ENCODE peak calls at places on chromosomes 5 and 9, in eight cellular contexts. P is astrocyte of the cerebellum; A is KG1; B is mesothelial cell of epicardium; Y is activated T-cell treated with anti-CD3 and anti-CD28 coated beads for 24 hours; W is ovary; R is NCI-H1092 treated with DMSO at 0.1 percent for 48 hours; C is activated CD8-positive, alpha-beta memory T cell treated with anti-CD3 and anti-CD28 coated beads, Interleukin-2, amount 50 U/mL, for 4 hours. Z is an unnamed sample.

GRCh38 chr9:27088981-27089380 is 20.0 kb upstream of the TEK start:
- DNase-seq in P (no peak), A (no peak), B (no peak), Y (no peak), W (no peak), R (no peak), C (no peak), Z (no peak)

GRCh38 chr9:105141448-105142101 is 102.9 kb upstream of the SLC44A1 start:
- DNase-seq in P (no peak), A (no peak), B (no peak), Y (no peak), W (no peak), R (no peak), C (no peak), Z (no peak)

GRCh38 chr9:97557606-97558095 is 56.2 kb downstream of the TMOD1 start:
- DNase-seq in P (no peak), A (no peak), B (no peak), Y (no peak), W (peak), R (peak), C (no peak), Z (peak)

GRCh38 chr5:89128930-89129625 is 246.1 kb upstream of the MEF2C start:
- DNase-seq in P (no peak), A (no peak), B (no peak), Y (no peak), W (no peak), R (no peak), C (no peak), Z (no peak)

GRCh38 chr9:126147620-126148522 is 178.8 kb upstream of the MVB12B start:
- DNase-seq in P (no peak), A (no peak), B (peak), Y (no peak), W (no peak), R (no peak), C (no peak), Z (no peak)

GRCh38 chr5:1792842-1793266 is 6.8 kb downstream of the MRPL36 start:
- DNase-seq in P (peak), A (peak), B (no peak), Y (peak), W (no peak), R (no peak), C (peak), Z (no peak)

GRCh38 chr9:98190757-98191105 is 1.7 kb downstream of the CORO2A start:
- DNase-seq in P (no peak), A (no peak), B (no peak), Y (no peak), W (no peak), R (no peak), C (no peak), Z (no peak)

GRCh38 chr9:111362526-111362925 is 32.5 kb upstream of the OR2K2 start:
- DNase-seq in P (no peak), A (no peak), B (no peak), Y (no peak), W (no peak), R (no peak), C (no peak), Z (no peak)

GRCh38 chr5:64939772-64940510 is 171.2 kb downstream of the CWC27 start:
- DNase-seq in P (no peak), A (no peak), B (no peak), Y (no peak), W (peak), R (no peak), C (no peak), Z (no peak)

GRCh38 chr9:125600194-125600593 is 106.8 kb downstream of the MAPKAP1 start:
- DNase-seq in P (no peak), A (no peak), B (no peak), Y (no peak), W (no peak), R (no peak), C (no peak), Z (no peak)

GRCh38 chr9:71636143-71636839 is 132.0 kb downstream of the CEMIP2 start:
- DNase-seq in P (no peak), A (no peak), B (no peak), Y (no peak), W (no peak), R (no peak), C (no peak), Z (no peak)

GRCh38 chr9:13750061-13750460 is 470.6 kb upstream of the MPDZ start:
- DNase-seq in P (peak), A (no peak), B (no peak), Y (no peak), W (no peak), R (no peak), C (no peak), Z (no peak)

GRCh38 chr5:157369507-157369906 is 90.5 kb upstream of the NIPAL4 start:
- DNase-seq in P (no peak), A (no peak), B (no peak), Y (no peak), W (no peak), R (no peak), C (no peak), Z (no peak)

GRCh38 chr5:85132269-85132668 is 747.6 kb upstream of the EDIL3 start:
- DNase-seq in P (peak), A (no peak), B (no peak), Y (no peak), W (no peak), R (no peak), C (no peak), Z (no peak)

GRCh38 chr9:75642522-75642921 is 248.0 kb upstream of the PCSK5 start:
- DNase-seq in P (no peak), A (no peak), B (no peak), Y (no peak), W (no peak), R (no peak), C (no peak), Z (no peak)

GRCh38 chr9:38309324-38310195 is 82.9 kb upstream of the ALDH1B1 start:
- DNase-seq in P (peak), A (no peak), B (no peak), Y (no peak), W (no peak), R (no peak), C (no peak), Z (no peak)

GRCh38 chr5:99119326-99119725 is 190.5 kb upstream of the CHD1 start:
- DNase-seq in P (no peak), A (no peak), B (no peak), Y (no peak), W (no peak), R (no peak), C (no peak), Z (no peak)

GRCh38 chr5:178785999-178786398 is 55.5 kb upstream of the ZNF354A start:
- DNase-seq in P (no peak), A (no peak), B (no peak), Y (no peak), W (no peak), R (no peak), C (no peak), Z (no peak)

GRCh38 chr5:88405783-88406182 is 137.1 kb upstream of the TMEM161B start:
- DNase-seq in P (no peak), A (no peak), B (no peak), Y (no peak), W (no peak), R (no peak), C (no peak), Z (no peak)

GRCh38 chr9:4741365-4742031 is 496 bp upstream of the AK3 start:
- DNase-seq in P (no peak), A (no peak), B (peak), Y (no peak), W (no peak), R (peak), C (peak), Z (peak)

GRCh38 chr5:146906803-146907202 is 28.2 kb upstream of the PPP2R2B start:
- DNase-seq in P (no peak), A (no peak), B (no peak), Y (no peak), W (no peak), R (no peak), C (no peak), Z (no peak)

GRCh38 chr5:141465351-141465750 is 10.4 kb upstream of the PCDHGC3 start:
- DNase-seq in P (no peak), A (no peak), B (no peak), Y (no peak), W (no peak), R (no peak), C (no peak), Z (no peak)

GRCh38 chr5:178248750-178249149 is 16.1 kb upstream of the PHYKPL start:
- DNase-seq in P (no peak), A (no peak), B (no peak), Y (no peak), W (no peak), R (no peak), C (no peak), Z (no peak)

GRCh38 chr9:128704356-128704670 is 2.0 kb downstream of the PKN3 start:
- DNase-seq in P (no peak), A (no peak), B (no peak), Y (no peak), W (no peak), R (no peak), C (no peak), Z (no peak)

GRCh38 chr5:179755022-179755421 is 22.4 kb downstream of the MAML1 start:
- DNase-seq in P (no peak), A (no peak), B (no peak), Y (no peak), W (no peak), R (no peak), C (no peak), Z (no peak)

GRCh38 chr9:94928271-94928670 is 201.8 kb downstream of the AOPEP start:
- DNase-seq in P (no peak), A (no peak), B (no peak), Y (no peak), W (peak), R (no peak), C (no peak), Z (no peak)

GRCh38 chr9:136203406-136204085 is 1.4 kb downstream of the LHX3 start:
- DNase-seq in P (no peak), A (no peak), B (no peak), Y (no peak), W (no peak), R (no peak), C (no peak), Z (no peak)

GRCh38 chr9:108057421-108058136 is 568.0 kb upstream of the KLF4 start:
- DNase-seq in P (peak), A (no peak), B (no peak), Y (no peak), W (peak), R (no peak), C (no peak), Z (no peak)

GRCh38 chr9:133706651-133707050 is 31.5 kb downstream of the SARDH start:
- DNase-seq in P (no peak), A (no peak), B (no peak), Y (no peak), W (no peak), R (no peak), C (no peak), Z (no peak)

GRCh38 chr5:145587308-145588071 is 247.7 kb downstream of the PRELID2 start:
- DNase-seq in P (peak), A (no peak), B (no peak), Y (peak), W (no peak), R (no peak), C (no peak), Z (no peak)

GRCh38 chr5:72625369-72625768 is 118.2 kb upstream of the ZNF366 start:
- DNase-seq in P (no peak), A (no peak), B (no peak), Y (no peak), W (no peak), R (no peak), C (no peak), Z (no peak)

GRCh38 chr9:17744786-17745185 is 165.9 kb downstream of the SH3GL2 start:
- DNase-seq in P (peak), A (no peak), B (peak), Y (no peak), W (no peak), R (no peak), C (no peak), Z (no peak)

GRCh38 chr5:110751902-110752762 is 13.3 kb downstream of the SLC25A46 start:
- DNase-seq in P (peak), A (no peak), B (no peak), Y (peak), W (no peak), R (no peak), C (no peak), Z (no peak)

GRCh38 chr9:87479801-87480201 is 17.9 kb upstream of the DAPK1 start:
- DNase-seq in P (no peak), A (peak), B (no peak), Y (no peak), W (no peak), R (no peak), C (no peak), Z (no peak)

Z was measured in NCI-H2171.